ENCODE peak calls at places on chromosomes 7 and 10, in six cellular contexts. T, X, I, R, G and Q are unnamed samples.

GRCh38 chr7:154927624-154928125 is 75.2 kb downstream of the PAXIP1 start:
- DNase-seq in I (peak; percentile 61), X (peak; percentile 69), T (peak; percentile 87), R (peak; percentile 87), G (peak; percentile 84), Q (peak; percentile 65)

GRCh38 chr7:99210265-99210970 is 2.5 kb upstream of the KPNA7 start:
- DNase-seq in T (no peak), G (peak; percentile 39), X (no peak), R (no peak), I (no peak), Q (no peak)

GRCh38 chr7:25854608-25855497 is 297.1 kb upstream of the NFE2L3 start:
- DNase-seq in X (no peak), T (peak; percentile 100), R (peak; percentile 100), G (peak; percentile 88), I (peak; percentile 97), Q (peak; percentile 92)

GRCh38 chr7:36943591-36944430 is 219.5 kb upstream of the AOAH start:
- DNase-seq in R (no peak), I (no peak), G (no peak), T (no peak), X (no peak), Q (no peak)

GRCh38 chr10:7458554-7458953 is 47.7 kb upstream of the SFMBT2 start:
- DNase-seq in G (no peak), I (no peak), X (no peak), R (no peak), T (peak; percentile 1), Q (no peak)

GRCh38 chr7:128755075-128755474 is 15.9 kb downstream of the CALU start:
- DNase-seq in X (no peak), G (no peak), I (no peak), R (no peak), T (no peak), Q (no peak)

GRCh38 chr7:102318482-102318971 is 31.9 kb downstream of the SH2B2 start:
- DNase-seq in R (no peak), I (no peak), T (peak; percentile 46), X (no peak), G (peak; percentile 94), Q (no peak)

GRCh38 chr7:129785457-129786178 is 167.1 kb downstream of the UBE2H start:
- DNase-seq in X (no peak), I (peak; percentile 31), T (no peak), G (no peak), R (no peak), Q (no peak)

GRCh38 chr10:43216931-43217562 is 49.8 kb downstream of the RASGEF1A start:
- DNase-seq in G (no peak), R (no peak), I (no peak), T (no peak), X (no peak), Q (no peak)

GRCh38 chr10:30502266-30503058 is 68.5 kb downstream of the MAP3K8 start:
- DNase-seq in T (peak; percentile 15), R (peak; percentile 42), X (no peak), I (no peak), G (no peak), Q (no peak)

GRCh38 chr10:71969929-71970328 is 5.7 kb downstream of the CHST3 start:
- DNase-seq in I (no peak), R (no peak), G (no peak), X (no peak), T (no peak), Q (no peak)

GRCh38 chr10:8705415-8705814 is 650.9 kb downstream of the GATA3 start:
- DNase-seq in R (no peak), G (no peak), T (no peak), I (no peak), X (no peak), Q (no peak)

GRCh38 chr10:79615577-79615976 is 4.8 kb downstream of the SFTPA1 start:
- DNase-seq in R (no peak), I (no peak), G (no peak), X (no peak), T (no peak), Q (no peak)

GRCh38 chr10:72665925-72666324 is 26.0 kb upstream of the MCU start:
- DNase-seq in T (peak; percentile 51), R (peak; percentile 17), G (no peak), X (no peak), I (no peak), Q (no peak)

GRCh38 chr10:1475095-1475583 is 262.2 kb downstream of the ADARB2 start:
- DNase-seq in T (no peak), X (peak; percentile 45), I (no peak), G (no peak), R (no peak), Q (no peak)

GRCh38 chr10:21516270-21517131 is 9.0 kb downstream of the SKIDA1 start:
- DNase-seq in R (peak; percentile 76), G (peak; percentile 72), T (peak; percentile 78), X (peak; percentile 83), I (no peak), Q (peak; percentile 74)

GRCh38 chr10:132713421-132714095 is 72.4 kb downstream of the NKX6-2 start:
- DNase-seq in X (no peak), I (no peak), G (no peak), T (no peak), R (no peak), Q (no peak)

GRCh38 chr7:132575336-132575986 is 809 bp downstream of the PLXNA4 start:
- DNase-seq in R (peak; percentile 29), X (peak; percentile 68), G (no peak), I (no peak), T (peak; percentile 18), Q (peak; percentile 59)

GRCh38 chr10:76397210-76397881 is 965.9 kb downstream of the LRMDA start:
- DNase-seq in T (no peak), X (no peak), G (no peak), I (no peak), R (no peak), Q (no peak)

GRCh38 chr10:52279546-52279945 is 34.5 kb upstream of the DKK1 start:
- DNase-seq in T (no peak), X (no peak), I (no peak), G (no peak), R (no peak), Q (no peak)

GRCh38 chr10:57657164-57657765 is 610.4 kb downstream of the IPMK start:
- DNase-seq in G (peak; percentile 25), T (peak; percentile 39), R (peak; percentile 55), X (peak; percentile 76), I (peak; percentile 70), Q (peak; percentile 71)

DNA sequence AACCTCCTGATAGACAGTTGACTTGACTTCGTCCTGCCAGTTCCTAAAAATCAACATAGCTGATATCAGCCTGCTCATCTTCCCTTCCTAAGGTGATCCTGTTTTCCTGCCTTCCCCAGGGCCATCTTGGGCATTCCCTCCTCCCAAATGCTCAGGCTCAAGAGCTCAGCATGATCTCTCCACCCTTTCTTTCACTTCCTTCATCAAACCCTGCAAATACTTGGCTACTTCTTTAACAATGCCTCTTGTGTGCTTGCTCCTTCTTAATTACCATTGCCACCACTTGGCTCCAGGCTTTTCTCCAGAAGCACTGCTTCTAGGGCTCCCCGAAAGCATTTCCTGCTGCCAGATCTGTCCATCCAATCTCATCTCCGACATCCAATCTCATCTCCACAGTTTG is 7.3 kb downstream of the FSCN3 start:
- DNase-seq in X (no peak), I (no peak), T (no peak), R (no peak), G (no peak), Q (no peak)
- H2AFZ ChIP-seq in X (peak overlapping the region; percentile 87), I (no peak overlapping the region), T (no peak overlapping the region), R (no peak overlapping the region), G (no peak overlapping the region), Q (no peak overlapping the region)

GRCh38 chr10:25805986-25806385 is 128.0 kb upstream of the MYO3A start:
- DNase-seq in G (peak; percentile 76), T (no peak), I (no peak), R (no peak), X (no peak), Q (no peak)

GRCh38 chr10:25808372-25808771 is 125.7 kb upstream of the MYO3A start:
- DNase-seq in X (no peak), T (no peak), I (no peak), R (no peak), G (no peak), Q (no peak)

DNA sequence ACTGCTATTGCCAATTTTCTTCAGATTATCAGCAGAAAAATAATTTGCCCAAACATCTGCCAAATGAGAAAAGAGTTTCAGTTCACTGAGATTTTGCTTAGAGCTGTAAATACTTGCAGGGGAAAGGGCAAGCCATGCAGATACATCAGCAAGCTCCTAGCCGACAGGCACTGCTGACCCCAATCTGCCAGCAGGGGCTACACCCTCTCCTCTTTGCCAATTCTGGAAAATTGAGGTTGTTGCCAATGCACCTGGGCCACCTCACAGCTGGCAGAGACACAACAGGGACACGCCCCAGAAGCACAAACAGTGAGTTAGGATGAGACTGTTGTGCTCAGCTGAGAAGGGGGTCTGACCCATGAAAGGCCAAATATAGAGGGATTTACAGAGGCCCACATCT is 129.5 kb upstream of the MYO3A start:
- DNase-seq in X (no peak), R (no peak), I (no peak), T (no peak), G (no peak), Q (no peak)
- H3K14ac ChIP-seq in X (no peak overlapping the region), R (no peak overlapping the region), I (no peak overlapping the region), T (no peak overlapping the region), G (no peak overlapping the region), Q (no peak overlapping the region)

GRCh38 chr10:92789826-92790225 is 58.5 kb upstream of the EXOC6 start:
- DNase-seq in R (no peak), T (no peak), G (no peak), X (no peak), I (no peak), Q (no peak)

GRCh38 chr10:92790449-92790848 is 57.9 kb upstream of the EXOC6 start:
- DNase-seq in X (no peak), G (no peak), T (no peak), R (no peak), I (no peak), Q (no peak)

GRCh38 chr10:92792661-92793060 is 55.7 kb upstream of the EXOC6 start:
- DNase-seq in T (no peak), I (no peak), X (no peak), R (no peak), G (no peak), Q (no peak)

GRCh38 chr10:92787557-92788152 is 60.7 kb upstream of the EXOC6 start:
- DNase-seq in X (no peak), I (no peak), R (no peak), T (no peak), G (no peak), Q (peak; percentile 72)

DNA sequence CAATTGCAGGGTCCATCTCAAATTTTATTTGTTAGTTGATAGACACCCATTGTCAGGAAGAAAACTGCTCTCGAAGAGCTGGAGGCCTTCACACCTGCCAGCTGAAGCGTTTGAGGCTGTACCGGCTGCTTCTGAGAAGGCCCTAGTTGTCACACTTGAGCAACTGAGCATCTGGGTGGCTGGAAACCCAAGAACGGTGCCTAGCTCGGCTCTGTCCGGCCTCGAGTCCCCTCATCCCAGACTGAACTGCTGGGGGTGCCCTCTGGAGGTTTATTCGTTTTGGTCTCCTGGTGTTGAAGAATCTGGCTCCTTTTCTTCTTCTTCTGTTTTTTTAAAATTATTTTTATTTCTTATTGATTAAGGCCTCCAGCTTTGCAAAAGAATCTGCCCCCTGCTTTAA is 59.3 kb upstream of the EXOC6 start:
- DNase-seq in I (no peak), G (no peak), R (no peak), X (no peak), T (no peak), Q (no peak)
- H2AFZ ChIP-seq in I (no peak overlapping the region), G (no peak overlapping the region), R (no peak overlapping the region), X (no peak overlapping the region), T (no peak overlapping the region), Q (no peak overlapping the region)

DNA sequence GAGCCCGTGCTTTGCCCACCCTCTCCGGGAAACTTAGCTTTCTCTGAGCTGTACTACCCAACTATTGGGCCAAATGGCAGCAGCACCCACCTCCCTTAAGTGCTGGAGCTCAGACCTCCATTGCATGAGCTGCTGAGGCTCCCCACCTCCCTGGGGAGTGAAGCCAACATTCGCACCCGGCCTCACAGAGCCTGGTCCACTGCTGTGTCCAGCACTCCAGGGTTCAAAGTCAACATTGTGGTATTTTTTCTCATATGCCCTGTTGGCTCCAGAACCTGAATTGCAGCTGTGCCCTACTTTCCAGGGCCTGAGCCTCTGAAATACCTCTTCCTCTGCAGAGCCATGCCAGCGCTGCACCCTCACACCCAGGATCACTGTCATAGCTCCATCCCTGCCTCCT is 29.7 kb downstream of the ITGA8 start:
- DNase-seq in R (no peak), T (no peak), I (no peak), G (no peak), X (no peak), Q (no peak)
- H3K14ac ChIP-seq in R (peak overlapping the region; percentile 90), T (no peak overlapping the region), I (peak overlapping the region; percentile 94), G (no peak overlapping the region), X (no peak overlapping the region), Q (no peak overlapping the region)